ENCODE peak calls at places on chromosomes 16 and 17, in six cellular contexts. U is pancreas, Y is fibroblast of lung, M is PC-9, W is hepatocyte, K is Caco-2. V is an unnamed sample.

GRCh38 chr17:81991684-81992513 is 14.5 kb downstream of the ASPSCR1 start:
- DNase-seq in M (peak; percentile 95), U (peak; percentile 91), K (peak; percentile 71), Y (peak; percentile 56), W (peak; percentile 79), V (peak; percentile 91)

GRCh38 chr17:78412403-78412802 is 34.0 kb downstream of the PGS1 start:
- DNase-seq in K (no peak), Y (peak; percentile 22), M (no peak), U (no peak), W (no peak), V (no peak)

GRCh38 chr17:51540151-51540550 is 279.8 kb downstream of the UTP18 start:
- DNase-seq in W (no peak), M (no peak), Y (no peak), U (no peak), K (no peak), V (no peak)

GRCh38 chr16:70470927-70471341 is 16.5 kb downstream of the FCSK start:
- DNase-seq in U (peak; percentile 28), K (peak; percentile 71), M (peak; percentile 37), W (peak; percentile 60), Y (peak; percentile 23), V (peak; percentile 39)

GRCh38 chr16:56742030-56742984 is 12.4 kb downstream of the NUP93 start:
- DNase-seq in U (no peak), W (no peak), K (no peak), M (no peak), Y (peak; percentile 91), V (no peak)

GRCh38 chr17:8855477-8856204 is 11.8 kb downstream of the PIK3R6 start:
- DNase-seq in U (no peak), W (no peak), M (no peak), Y (no peak), K (no peak), V (no peak)

GRCh38 chr17:51435171-51435552 is 174.8 kb downstream of the UTP18 start:
- DNase-seq in U (no peak), M (no peak), K (no peak), W (no peak), Y (no peak), V (no peak)

GRCh38 chr17:21287703-21288449 is 3.4 kb downstream of the MAP2K3 start:
- DNase-seq in K (no peak), U (peak; percentile 99), W (peak; percentile 91), Y (peak; percentile 93), M (peak; percentile 98), V (no peak)

GRCh38 chr17:39818282-39819000 is 45.7 kb downstream of the IKZF3 start:
- DNase-seq in U (no peak), M (no peak), W (no peak), Y (no peak), K (no peak), V (no peak)

GRCh38 chr16:75402174-75402820 is 31.0 kb downstream of the CFDP1 start:
- DNase-seq in M (no peak), U (no peak), W (peak; percentile 46), K (no peak), Y (peak; percentile 84), V (no peak)

GRCh38 chr17:72126575-72127486 is 6.0 kb downstream of the SOX9 start:
- DNase-seq in M (peak; percentile 60), K (no peak), U (peak; percentile 40), Y (peak; percentile 92), W (peak; percentile 53), V (peak; percentile 52)

GRCh38 chr17:81474958-81475357 is 37.6 kb downstream of the ACTG1 start:
- DNase-seq in U (no peak), Y (no peak), K (no peak), W (no peak), M (no peak), V (no peak)

GRCh38 chr16:56611281-56611833 is 3.0 kb downstream of the MT2A start:
- DNase-seq in U (peak; percentile 62), K (no peak), Y (peak; percentile 49), W (no peak), M (no peak), V (no peak)

GRCh38 chr17:45775148-45775547 is 9.0 kb upstream of the CRHR1 start:
- DNase-seq in U (no peak), W (no peak), K (no peak), Y (no peak), M (no peak), V (no peak)

GRCh38 chr17:60305141-60305540 is 86.8 kb downstream of the USP32 start:
- DNase-seq in K (no peak), Y (no peak), M (no peak), W (peak; percentile 16), U (no peak), V (no peak)

GRCh38 chr17:57707892-57708291 is 37.2 kb downstream of the CCDC182 start:
- DNase-seq in U (no peak), K (no peak), Y (peak; percentile 4), W (peak; percentile 30), M (no peak), V (peak; percentile 60)

GRCh38 chr16:11318817-11319216 is 26.4 kb upstream of the RMI2 start:
- DNase-seq in U (no peak), M (no peak), W (no peak), K (no peak), Y (no peak), V (no peak)

GRCh38 chr17:48071654-48072053 is 23.5 kb downstream of the NFE2L1 start:
- DNase-seq in M (no peak), K (no peak), Y (no peak), W (no peak), U (no peak), V (no peak)

GRCh38 chr16:1078579-1079021 is 6.1 kb downstream of the SSTR5 start:
- DNase-seq in Y (peak; percentile 68), M (peak; percentile 76), U (peak; percentile 91), W (peak; percentile 89), K (peak; percentile 60), V (peak; percentile 51)

GRCh38 chr17:17937450-17937849 is 34.8 kb downstream of the TOM1L2 start:
- DNase-seq in Y (peak; percentile 72), U (no peak), W (no peak), K (peak; percentile 15), M (no peak), V (no peak)

GRCh38 chr17:17935321-17936271 is 36.6 kb downstream of the TOM1L2 start:
- DNase-seq in K (peak; percentile 88), Y (peak; percentile 93), U (no peak), W (peak; percentile 76), M (peak; percentile 64), V (no peak)

GRCh38 chr17:17940451-17940911 is 31.7 kb downstream of the TOM1L2 start:
- DNase-seq in M (no peak), W (no peak), K (peak; percentile 14), U (no peak), Y (peak; percentile 90), V (peak; percentile 20)

GRCh38 chr17:17938388-17939107 is 33.7 kb downstream of the TOM1L2 start:
- DNase-seq in W (no peak), M (no peak), Y (peak; percentile 62), U (no peak), K (peak; percentile 57), V (no peak)

GRCh38 chr17:17937958-17938357 is 34.2 kb downstream of the TOM1L2 start:
- DNase-seq in K (no peak), W (no peak), U (no peak), M (no peak), Y (no peak), V (no peak)
- H3K4me1 ChIP-seq in K (peaks cover 83% of the 10 kb centered on the region), W (peaks cover 57% of the 10 kb centered on the region), U (peaks cover 6% of the 10 kb centered on the region), M (peaks cover 59% of the 10 kb centered on the region), Y (peaks cover 51% of the 10 kb centered on the region), V (peaks cover 17% of the 10 kb centered on the region)

GRCh38 chr17:4020096-4020495 is 55.9 kb upstream of the ATP2A3 start:
- DNase-seq in W (no peak), M (no peak), K (no peak), U (no peak), Y (no peak), V (no peak)

GRCh38 chr17:4014148-4014927 is 50.1 kb upstream of the ATP2A3 start:
- DNase-seq in W (no peak), U (no peak), Y (no peak), K (peak; percentile 36), M (no peak), V (no peak)

GRCh38 chr17:4018446-4018845 is 54.2 kb upstream of the ATP2A3 start:
- DNase-seq in U (no peak), W (no peak), Y (no peak), K (no peak), M (no peak), V (no peak)

GRCh38 chr17:4019400-4019799 is 55.2 kb upstream of the ATP2A3 start:
- DNase-seq in K (no peak), U (no peak), M (no peak), Y (no peak), W (no peak), V (no peak)

DNA sequence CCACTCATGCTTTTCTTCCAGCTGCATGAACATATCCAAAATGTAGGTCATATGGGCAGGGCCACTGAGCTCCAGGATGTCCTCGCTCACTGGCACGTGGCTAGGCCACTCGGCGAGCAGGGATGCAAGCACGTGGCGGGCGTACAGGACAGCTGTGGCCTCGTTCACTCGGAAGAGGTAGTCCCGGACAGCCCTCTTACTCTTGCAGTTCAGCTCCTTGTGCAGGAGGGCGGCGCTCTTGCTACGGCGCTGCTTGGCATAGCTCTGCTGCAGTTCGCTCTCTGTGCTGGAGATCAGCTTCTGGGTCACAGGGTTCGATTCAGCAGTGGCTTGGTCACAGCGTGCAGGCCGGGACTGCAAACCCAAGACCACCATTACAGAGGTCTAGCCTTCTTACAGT is 53.1 kb upstream of the ATP2A3 start:
- DNase-seq in W (no peak), M (no peak), Y (no peak), K (no peak), U (no peak), V (no peak)
- TF ChIP-seq CTCF in W (no peak), M (peak; percentile 56), Y (no peak), K (peak; percentile 11), U (no peak), V (no peak)

GRCh38 chr16:53073053-53073452 is 18.3 kb downstream of the CHD9 start:
- DNase-seq in Y (no peak), W (no peak), U (no peak), K (no peak), M (no peak), V (no peak)
- H3K36me3 ChIP-seq in Y (no peaks in the 10 kb centered on the region), W (no peaks in the 10 kb centered on the region), U (no peaks in the 10 kb centered on the region), K (no peaks in the 10 kb centered on the region), M (no peaks in the 10 kb centered on the region), V (peaks cover 7% of the 10 kb centered on the region)

GRCh38 chr16:23119570-23119969 is 29.7 kb downstream of the USP31 start:
- DNase-seq in K (no peak), U (no peak), Y (peak; percentile 40), W (no peak), M (no peak), V (no peak)

GRCh38 chr16:23121024-23121423 is 28.2 kb downstream of the USP31 start:
- DNase-seq in M (no peak), K (no peak), W (no peak), U (no peak), Y (no peak), V (no peak)

GRCh38 chr16:23122107-23122506 is 27.1 kb downstream of the USP31 start:
- DNase-seq in W (no peak), M (no peak), U (no peak), K (no peak), Y (no peak), V (no peak)

GRCh38 chr16:23124315-23124714 is 24.9 kb downstream of the USP31 start:
- DNase-seq in U (no peak), Y (peak; percentile 85), W (no peak), M (no peak), K (no peak), V (no peak)

DNA sequence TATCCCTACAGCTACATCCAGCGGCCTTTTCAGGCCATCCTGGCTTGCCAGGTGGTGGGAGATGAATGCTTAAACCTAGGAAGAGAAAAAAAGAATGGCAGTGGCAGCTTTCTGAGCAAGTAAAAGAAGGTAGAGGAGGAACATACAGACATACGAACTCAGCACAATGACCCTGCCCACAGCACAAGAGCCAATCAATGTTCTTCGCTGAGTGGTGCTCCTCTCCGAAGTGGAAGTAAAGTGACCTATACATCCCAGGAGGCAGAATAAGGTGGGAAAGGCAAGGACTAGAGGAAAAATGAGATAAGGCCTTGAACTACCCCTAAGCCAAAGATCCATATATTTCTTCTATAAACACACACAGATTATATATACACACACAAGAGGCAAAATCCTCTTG is 28.7 kb downstream of the USP31 start:
- DNase-seq in U (no peak), K (no peak), W (no peak), M (no peak), Y (no peak), V (no peak)
- H3K4me1 ChIP-seq in U (no peaks in the 10 kb centered on the region), K (no peaks in the 10 kb centered on the region), W (no peaks in the 10 kb centered on the region), M (no peaks in the 10 kb centered on the region), Y (peaks cover 7% of the 10 kb centered on the region), V (no peaks in the 10 kb centered on the region)